ENCODE peak calls at places on chromosomes 2 and 18, in six cellular contexts. U is thoracic aorta, G is upper lobe of right lung, T is K562, P is aorta, I is keratinocyte. V is an unnamed sample.

GRCh38 chr2:28543316-28544068 is 47.6 kb downstream of the PLB1 start:
- DNase-seq in I (no peak), P (no peak), G (no peak), U (no peak), T (no peak), V (peak)

GRCh38 chr2:73028841-73029240 is 42.7 kb downstream of the SFXN5 start:
- DNase-seq in I (no peak), G (no peak), U (peak), P (peak), T (no peak), V (peak)

GRCh38 chr18:13800505-13801259 is 23.3 kb upstream of the MC5R start:
- DNase-seq in T (peak), U (peak), I (no peak), G (peak), P (peak), V (peak)

GRCh38 chr18:21281611-21282010 is 39.6 kb downstream of the GREB1L start:
- DNase-seq in T (no peak), U (no peak), G (no peak), P (no peak), I (no peak), V (no peak)

GRCh38 chr18:79481041-79481790 is 85.5 kb downstream of the NFATC1 start:
- DNase-seq in U (no peak), G (peak), I (no peak), P (peak), T (no peak), V (no peak)

GRCh38 chr2:172226244-172227061 is 123.8 kb upstream of the DLX2 start:
- DNase-seq in U (no peak), I (no peak), G (no peak), T (peak), P (no peak), V (no peak)

GRCh38 chr2:3168230-3168891 is 209.3 kb downstream of the EIPR1 start:
- DNase-seq in T (no peak), P (no peak), G (peak), U (no peak), I (peak), V (peak)

GRCh38 chr2:165008916-165009315 is 53.6 kb upstream of the SLC38A11 start:
- DNase-seq in G (no peak), P (no peak), I (peak), U (no peak), T (no peak), V (no peak)

GRCh38 chr18:25310045-25310444 is 41.9 kb downstream of the ZNF521 start:
- DNase-seq in I (no peak), G (no peak), P (no peak), U (no peak), T (peak), V (peak)

GRCh38 chr2:55511508-55512124 is 7.9 kb upstream of the CFAP36 start:
- DNase-seq in P (no peak), U (no peak), T (peak), G (no peak), I (no peak), V (peak)

GRCh38 chr18:36179562-36180334 is 7.5 kb upstream of the MOCOS start:
- DNase-seq in G (peak), U (no peak), I (no peak), T (peak), P (peak), V (peak)

GRCh38 chr18:36572135-36572856 is 256.5 kb downstream of the TPGS2 start:
- DNase-seq in I (no peak), T (peak), P (no peak), U (no peak), G (no peak), V (peak)

GRCh38 chr2:173854840-173855239 is 110.3 kb downstream of the SP3 start:
- DNase-seq in T (no peak), G (no peak), I (no peak), P (no peak), U (peak), V (peak)

GRCh38 chr2:15949551-15949950 is 9.2 kb downstream of the MYCN start:
- DNase-seq in T (no peak), I (no peak), P (no peak), G (no peak), U (no peak), V (no peak)

GRCh38 chr2:235836416-235837042 is 331.7 kb downstream of the GBX2 start:
- DNase-seq in T (no peak), P (no peak), U (no peak), G (no peak), I (no peak), V (no peak)

GRCh38 chr2:236935656-236936445 is 149.8 kb upstream of the COPS8 start:
- DNase-seq in G (no peak), P (no peak), U (no peak), T (no peak), I (no peak), V (no peak)

GRCh38 chr2:62304429-62305417 is 108.8 kb downstream of the B3GNT2 start:
- DNase-seq in P (peak), I (no peak), U (peak), G (peak), T (peak), V (peak)

GRCh38 chr2:100603945-100604633 is 41.3 kb downstream of the PDCL3 start:
- DNase-seq in I (no peak), G (no peak), U (no peak), T (no peak), P (no peak), V (peak)

GRCh38 chr2:131156452-131157149 is 51.5 kb downstream of the PLEKHB2 start:
- DNase-seq in G (no peak), T (no peak), P (no peak), U (no peak), I (no peak), V (no peak)

GRCh38 chr2:172446524-172447063 is 19.2 kb downstream of the ITGA6 start:
- DNase-seq in G (no peak), U (no peak), T (no peak), I (no peak), P (no peak), V (no peak)

GRCh38 chr2:129764376-129765325 is 214.8 kb upstream of the RAB6C start:
- DNase-seq in U (no peak), I (no peak), T (peak), G (no peak), P (no peak), V (no peak)

GRCh38 chr2:196309646-196310045 is 138.3 kb upstream of the STK17B start:
- DNase-seq in G (no peak), P (no peak), U (no peak), I (no peak), T (no peak), V (peak)

GRCh38 chr2:156401863-156402262 is 34.3 kb upstream of the GPD2 start:
- DNase-seq in U (no peak), P (no peak), G (no peak), I (no peak), T (peak), V (no peak)

GRCh38 chr18:63192885-63193349 is 126.7 kb downstream of the BCL2 start:
- DNase-seq in G (no peak), P (no peak), T (no peak), I (no peak), U (no peak), V (no peak)

GRCh38 chr2:204751472-204751871 is 206.2 kb downstream of the PARD3B start:
- DNase-seq in I (no peak), U (no peak), T (no peak), G (no peak), P (no peak), V (no peak)

GRCh38 chr2:132559921-132560320 is 110.1 kb downstream of the LYPD1 start:
- DNase-seq in T (no peak), U (no peak), I (no peak), G (no peak), P (no peak), V (no peak)

GRCh38 chr2:168118733-168119518 is 128.5 kb downstream of the STK39 start:
- DNase-seq in P (no peak), I (no peak), T (peak), U (no peak), G (no peak), V (peak)

GRCh38 chr18:21134895-21135294 is 23.3 kb upstream of the ROCK1 start:
- DNase-seq in T (no peak), G (no peak), P (no peak), I (no peak), U (no peak), V (peak)

GRCh38 chr2:69138793-69139510 is 126.0 kb downstream of the ANTXR1 start:
- DNase-seq in T (no peak), U (no peak), G (no peak), P (peak), I (peak), V (peak)

GRCh38 chr2:233449071-233449901 is 95.0 kb downstream of the DGKD start:
- DNase-seq in P (peak), I (no peak), T (no peak), G (peak), U (no peak), V (peak)

GRCh38 chr2:177312562-177312961 is 48.0 kb upstream of the NFE2L2 start:
- DNase-seq in G (no peak), T (no peak), U (no peak), I (no peak), P (no peak), V (no peak)

GRCh38 chr2:186693446-186693842 is 416 bp upstream of the FAM171B start:
- DNase-seq in U (no peak), P (no peak), T (no peak), G (no peak), I (no peak), V (no peak)

GRCh38 chr2:186696804-186697203 is 2.9 kb downstream of the FAM171B start:
- DNase-seq in P (no peak), I (no peak), T (no peak), U (no peak), G (no peak), V (no peak)

GRCh38 chr2:186695081-186695756 is 1.4 kb downstream of the FAM171B start:
- DNase-seq in T (no peak), U (no peak), P (no peak), G (no peak), I (no peak), V (peak)

GRCh38 chr2:186697536-186697935 is 3.7 kb downstream of the FAM171B start:
- DNase-seq in U (no peak), G (no peak), T (no peak), P (no peak), I (no peak), V (no peak)

DNA sequence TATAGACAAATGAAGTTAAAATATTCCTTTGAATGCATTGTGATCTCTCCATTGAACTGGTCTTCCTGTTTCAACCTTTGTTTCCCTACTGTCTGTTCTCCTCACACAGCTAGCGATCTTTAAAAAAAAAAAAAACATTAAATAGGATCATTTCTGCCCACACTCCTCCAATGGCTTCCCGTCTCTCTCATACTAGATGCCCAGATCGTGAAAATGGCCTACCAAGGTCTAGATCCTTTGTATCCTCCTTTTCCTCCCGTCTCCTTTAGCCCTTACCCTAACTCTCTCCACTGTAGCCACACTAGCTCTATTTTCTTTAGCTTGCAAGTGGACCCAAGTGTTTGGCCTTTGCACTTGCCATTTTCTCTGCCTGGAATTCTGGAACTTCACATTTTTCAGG is 2.5 kb downstream of the FAM171B start:
- DNase-seq in I (no peak), U (no peak), G (no peak), P (no peak), T (no peak), V (no peak)
- H3K4me3 ChIP-seq in I (no peak), U (no peak), G (no peak), P (no peak), T (no peak), V (no peak)

GRCh38 chr2:134254836-134255235 is 964 bp downstream of the MGAT5 start:
- DNase-seq in I (no peak), U (no peak), G (no peak), T (no peak), P (no peak), V (no peak)

GRCh38 chr2:134258684-134259408 is 5.0 kb downstream of the MGAT5 start:
- DNase-seq in I (no peak), T (no peak), U (no peak), G (no peak), P (no peak), V (no peak)

GRCh38 chr2:134257965-134258683 is 4.3 kb downstream of the MGAT5 start:
- DNase-seq in I (no peak), T (no peak), U (no peak), G (no peak), P (no peak), V (no peak)

GRCh38 chr2:134257516-134257915 is 3.6 kb downstream of the MGAT5 start:
- DNase-seq in G (no peak), U (no peak), I (no peak), P (no peak), T (no peak), V (no peak)

DNA sequence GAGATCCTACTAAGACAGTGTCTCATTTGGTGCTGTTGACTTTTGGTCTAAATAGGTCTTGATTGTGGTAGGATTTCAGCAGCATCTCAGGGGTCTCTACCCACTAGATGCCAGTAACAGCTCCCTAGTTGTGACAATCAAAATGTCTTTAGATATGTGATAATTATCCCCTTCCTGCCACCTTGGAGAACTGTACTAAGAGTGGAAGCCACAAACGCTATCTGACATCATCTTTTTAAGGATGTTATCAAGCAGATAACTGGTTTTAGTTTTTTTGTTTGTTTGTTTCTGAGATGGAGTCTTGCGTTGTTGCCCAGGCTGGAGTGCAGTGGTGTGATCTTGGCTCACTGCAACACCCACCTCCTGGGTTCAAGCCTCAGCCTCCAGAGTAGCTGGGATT is 3.1 kb downstream of the MGAT5 start:
- DNase-seq in T (no peak), U (no peak), G (no peak), P (no peak), I (no peak), V (no peak)
- H3K4me3 ChIP-seq in T (no peak), U (no peak), G (no peak), P (no peak), I (no peak), V (no peak)

GRCh38 chr2:215171826-215172225 is 33.4 kb upstream of the ABCA12 start:
- DNase-seq in P (no peak), G (no peak), I (no peak), U (no peak), T (no peak), V (no peak)

DNA sequence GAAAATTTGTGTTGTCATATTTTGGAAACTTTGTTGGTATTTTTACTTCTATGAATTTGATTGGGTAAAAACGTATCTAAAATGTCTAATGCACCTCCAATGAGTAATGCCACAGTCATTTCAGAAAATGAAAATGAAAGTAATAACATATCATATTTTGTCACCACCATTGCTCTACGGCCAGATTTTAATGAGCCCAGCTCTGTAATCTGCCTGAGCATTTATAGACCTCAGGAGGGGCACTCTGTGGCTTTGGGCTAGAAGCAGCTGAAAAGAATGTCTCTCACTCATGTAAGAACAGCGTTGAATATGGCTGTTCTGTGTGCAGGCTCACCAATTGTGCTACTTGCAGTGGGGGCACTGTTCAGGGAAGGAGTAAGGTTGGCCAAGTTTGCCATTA is 32.7 kb upstream of the ABCA12 start:
- DNase-seq in I (no peak), P (no peak), G (no peak), U (no peak), T (no peak), V (peak)
- H3K4me3 ChIP-seq in I (no peak), P (no peak), G (peak), U (peak), T (no peak), V (peak)

GRCh38 chr18:46337206-46337710 is 233.1 kb downstream of the HAUS1 start:
- DNase-seq in T (no peak), U (no peak), G (no peak), P (no peak), I (no peak), V (no peak)

GRCh38 chr18:46338213-46338612 is 234.0 kb downstream of the HAUS1 start:
- DNase-seq in T (no peak), I (no peak), U (no peak), G (peak), P (no peak), V (no peak)

GRCh38 chr18:46335551-46336059 is 231.4 kb downstream of the HAUS1 start:
- DNase-seq in U (no peak), I (no peak), T (no peak), P (peak), G (peak), V (peak)

GRCh38 chr18:46338761-46339160 is 234.6 kb downstream of the HAUS1 start:
- DNase-seq in G (peak), I (no peak), T (no peak), P (no peak), U (no peak), V (no peak)

GRCh38 chr18:46336278-46337205 is 232.4 kb downstream of the HAUS1 start:
- DNase-seq in G (peak), P (no peak), U (no peak), T (no peak), I (no peak), V (no peak)
- H3K4me3 ChIP-seq in G (no peak), P (no peak), U (no peak), T (no peak), I (no peak), V (no peak)

GRCh38 chr2:199738723-199739412 is 112.1 kb downstream of the FTCDNL1 start:
- DNase-seq in I (no peak), U (no peak), P (no peak), G (no peak), T (no peak), V (peak)

GRCh38 chr2:199744260-199744659 is 106.7 kb downstream of the FTCDNL1 start:
- DNase-seq in G (no peak), P (no peak), I (no peak), U (no peak), T (no peak), V (no peak)

GRCh38 chr2:199739413-199740110 is 111.4 kb downstream of the FTCDNL1 start:
- DNase-seq in T (peak), P (peak), U (peak), G (peak), I (peak), V (peak)

GRCh38 chr2:199742884-199743283 is 108.1 kb downstream of the FTCDNL1 start:
- DNase-seq in G (no peak), U (no peak), I (no peak), T (no peak), P (no peak), V (no peak)

DNA sequence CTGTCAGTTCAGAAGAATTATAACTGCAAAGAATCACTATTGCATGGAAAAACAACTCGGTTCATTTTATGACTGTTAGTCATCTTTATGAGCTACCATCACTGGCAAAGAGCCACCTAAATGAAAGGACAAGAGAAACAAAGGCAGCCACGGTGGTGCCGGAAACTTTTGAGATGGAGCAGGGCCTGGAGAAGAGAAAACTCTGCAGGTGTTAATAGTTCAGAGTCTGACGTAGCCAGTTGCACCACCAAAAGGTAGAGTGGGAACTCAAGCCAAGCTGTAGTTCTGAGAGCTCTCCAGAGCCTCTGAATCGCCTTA is 110.9 kb downstream of the FTCDNL1 start:
- DNase-seq in G (no peak), T (no peak), I (no peak), P (no peak), U (no peak), V (no peak)
- H3K4me3 ChIP-seq in G (no peak), T (no peak), I (no peak), P (no peak), U (no peak), V (no peak)

GRCh38 chr2:240579071-240579762 is 7.3 kb upstream of the CAPN10 start:
- DNase-seq in U (no peak), I (no peak), G (no peak), T (peak), P (no peak), V (no peak)
- H3K4me3 ChIP-seq in U (no peak), I (no peak), G (no peak), T (no peak), P (no peak), V (no peak)

V was measured in cardiac fibroblast.